ENCODE peak calls at places on chromosomes 3 and 15, in eight cellular contexts. One of them, this sample, is unnamed. For H3K4me1 and H3K36me3, the result is how much of the 10 kb centered on the place peaks cover.

GRCh38 chr3:183449791-183450190 is 21.4 kb upstream of the MCF2L2 start:
- DNase-seq in body of pancreas: no peak
- DNase-seq in gastrocnemius medialis: no peak
- DNase-seq in esophagus muscularis mucosa: no peak
- DNase-seq in mucosa of descending colon: no peak
- DNase-seq in osteoblast: no peak
- DNase-seq in uterus: no peak
- DNase-seq in HCT116: no peak
- DNase-seq in this sample: no peak

GRCh38 chr15:74906193-74906449 is 530 bp downstream of the FAM219B start:
- DNase-seq in body of pancreas: peak
- DNase-seq in gastrocnemius medialis: no peak
- DNase-seq in esophagus muscularis mucosa: no peak
- DNase-seq in mucosa of descending colon: no peak
- DNase-seq in osteoblast: peak
- DNase-seq in uterus: no peak
- DNase-seq in HCT116: no peak
- DNase-seq in this sample: peak

GRCh38 chr15:92638291-92638708 is 17.3 kb downstream of the FAM174B start:
- DNase-seq in body of pancreas: peak
- DNase-seq in gastrocnemius medialis: no peak
- DNase-seq in esophagus muscularis mucosa: no peak
- DNase-seq in mucosa of descending colon: no peak
- DNase-seq in osteoblast: peak
- DNase-seq in uterus: no peak
- DNase-seq in HCT116: no peak
- DNase-seq in this sample: no peak

GRCh38 chr3:123409443-123410148 is 39.3 kb downstream of the ADCY5 start:
- DNase-seq in body of pancreas: peak
- DNase-seq in gastrocnemius medialis: no peak
- DNase-seq in esophagus muscularis mucosa: no peak
- DNase-seq in mucosa of descending colon: peak
- DNase-seq in osteoblast: no peak
- DNase-seq in uterus: no peak
- DNase-seq in HCT116: no peak
- DNase-seq in this sample: no peak

GRCh38 chr3:112351823-112352222 is 18.9 kb downstream of the CD200 start:
- DNase-seq in body of pancreas: no peak
- DNase-seq in gastrocnemius medialis: no peak
- DNase-seq in esophagus muscularis mucosa: no peak
- DNase-seq in mucosa of descending colon: no peak
- DNase-seq in osteoblast: no peak
- DNase-seq in uterus: no peak
- DNase-seq in HCT116: no peak
- DNase-seq in this sample: no peak

GRCh38 chr3:86801921-86802320 is 189.0 kb downstream of the VGLL3 start:
- DNase-seq in body of pancreas: no peak
- DNase-seq in gastrocnemius medialis: no peak
- DNase-seq in esophagus muscularis mucosa: no peak
- DNase-seq in mucosa of descending colon: no peak
- DNase-seq in osteoblast: no peak
- DNase-seq in uterus: no peak
- DNase-seq in HCT116: no peak
- DNase-seq in this sample: no peak

GRCh38 chr3:148147896-148148295 is 549.8 kb upstream of the AGTR1 start:
- DNase-seq in body of pancreas: no peak
- DNase-seq in gastrocnemius medialis: no peak
- DNase-seq in esophagus muscularis mucosa: no peak
- DNase-seq in mucosa of descending colon: no peak
- DNase-seq in osteoblast: no peak
- DNase-seq in uterus: no peak
- DNase-seq in HCT116: no peak
- DNase-seq in this sample: no peak

GRCh38 chr3:178795349-178795748 is 259.1 kb downstream of the KCNMB2 start:
- DNase-seq in body of pancreas: no peak
- DNase-seq in gastrocnemius medialis: no peak
- DNase-seq in esophagus muscularis mucosa: no peak
- DNase-seq in mucosa of descending colon: no peak
- DNase-seq in osteoblast: no peak
- DNase-seq in uterus: no peak
- DNase-seq in HCT116: no peak
- DNase-seq in this sample: no peak

GRCh38 chr15:74631935-74632560 is 16.4 kb downstream of the CLK3 start:
- DNase-seq in body of pancreas: peak
- DNase-seq in gastrocnemius medialis: peak
- DNase-seq in esophagus muscularis mucosa: no peak
- DNase-seq in mucosa of descending colon: peak
- DNase-seq in osteoblast: peak
- DNase-seq in uterus: peak
- DNase-seq in HCT116: no peak
- DNase-seq in this sample: peak

GRCh38 chr3:185439745-185440466 is 58.9 kb downstream of the TMEM41A start:
- DNase-seq in body of pancreas: no peak
- DNase-seq in gastrocnemius medialis: no peak
- DNase-seq in esophagus muscularis mucosa: no peak
- DNase-seq in mucosa of descending colon: no peak
- DNase-seq in osteoblast: no peak
- DNase-seq in uterus: no peak
- DNase-seq in HCT116: no peak
- DNase-seq in this sample: no peak

GRCh38 chr15:77659350-77660321 is 26.9 kb upstream of the LINGO1 start:
- DNase-seq in body of pancreas: peak
- DNase-seq in gastrocnemius medialis: no peak
- DNase-seq in esophagus muscularis mucosa: no peak
- DNase-seq in mucosa of descending colon: peak
- DNase-seq in osteoblast: peak
- DNase-seq in uterus: no peak
- DNase-seq in HCT116: peak
- DNase-seq in this sample: no peak

GRCh38 chr3:135922903-135923250 is 42.7 kb upstream of the PPP2R3A start:
- DNase-seq in body of pancreas: no peak
- DNase-seq in gastrocnemius medialis: no peak
- DNase-seq in esophagus muscularis mucosa: peak
- DNase-seq in mucosa of descending colon: no peak
- DNase-seq in osteoblast: no peak
- DNase-seq in uterus: no peak
- DNase-seq in HCT116: no peak
- DNase-seq in this sample: no peak

GRCh38 chr15:92053727-92054316 is 200.3 kb downstream of the SLCO3A1 start:
- DNase-seq in body of pancreas: no peak
- DNase-seq in gastrocnemius medialis: no peak
- DNase-seq in esophagus muscularis mucosa: no peak
- DNase-seq in mucosa of descending colon: no peak
- DNase-seq in osteoblast: no peak
- DNase-seq in uterus: no peak
- DNase-seq in HCT116: no peak
- DNase-seq in this sample: no peak

GRCh38 chr3:126130081-126130855 is 46.3 kb upstream of the SLC41A3 start:
- DNase-seq in body of pancreas: no peak
- DNase-seq in gastrocnemius medialis: peak
- DNase-seq in esophagus muscularis mucosa: peak
- DNase-seq in mucosa of descending colon: peak
- DNase-seq in osteoblast: peak
- DNase-seq in uterus: peak
- DNase-seq in HCT116: no peak
- DNase-seq in this sample: no peak

GRCh38 chr3:136291302-136291701 is 41.2 kb downstream of the PCCB start:
- DNase-seq in body of pancreas: no peak
- DNase-seq in gastrocnemius medialis: no peak
- DNase-seq in esophagus muscularis mucosa: no peak
- DNase-seq in mucosa of descending colon: no peak
- DNase-seq in osteoblast: no peak
- DNase-seq in uterus: no peak
- DNase-seq in HCT116: no peak
- DNase-seq in this sample: no peak

GRCh38 chr3:112341386-112341785 is 8.4 kb downstream of the CD200 start:
- DNase-seq in body of pancreas: no peak
- DNase-seq in gastrocnemius medialis: no peak
- DNase-seq in esophagus muscularis mucosa: no peak
- DNase-seq in mucosa of descending colon: no peak
- DNase-seq in osteoblast: no peak
- DNase-seq in uterus: no peak
- DNase-seq in HCT116: no peak
- DNase-seq in this sample: no peak

GRCh38 chr3:22713936-22714335 is 489.2 kb upstream of the UBE2E2 start:
- DNase-seq in body of pancreas: peak
- DNase-seq in gastrocnemius medialis: no peak
- DNase-seq in esophagus muscularis mucosa: no peak
- DNase-seq in mucosa of descending colon: no peak
- DNase-seq in osteoblast: no peak
- DNase-seq in uterus: no peak
- DNase-seq in HCT116: no peak
- DNase-seq in this sample: no peak

GRCh38 chr3:192133271-192133670 is 594.1 kb downstream of the FGF12 start:
- DNase-seq in body of pancreas: no peak
- DNase-seq in gastrocnemius medialis: no peak
- DNase-seq in esophagus muscularis mucosa: no peak
- DNase-seq in mucosa of descending colon: no peak
- DNase-seq in osteoblast: peak
- DNase-seq in uterus: no peak
- DNase-seq in HCT116: no peak
- DNase-seq in this sample: no peak

GRCh38 chr3:185823280-185824044 is 1.4 kb downstream of the IGF2BP2 start:
- DNase-seq in body of pancreas: peak
- DNase-seq in gastrocnemius medialis: no peak
- DNase-seq in esophagus muscularis mucosa: no peak
- DNase-seq in mucosa of descending colon: peak
- DNase-seq in osteoblast: peak
- DNase-seq in uterus: peak
- DNase-seq in HCT116: no peak
- DNase-seq in this sample: peak

GRCh38 chr3:128068156-128068620 is 16.0 kb downstream of the SEC61A1 start:
- DNase-seq in body of pancreas: peak
- DNase-seq in gastrocnemius medialis: no peak
- DNase-seq in esophagus muscularis mucosa: peak
- DNase-seq in mucosa of descending colon: no peak
- DNase-seq in osteoblast: peak
- DNase-seq in uterus: no peak
- DNase-seq in HCT116: peak
- DNase-seq in this sample: no peak

GRCh38 chr3:47478022-47478421 is 2.3 kb upstream of the SCAP start:
- DNase-seq in body of pancreas: no peak
- DNase-seq in gastrocnemius medialis: no peak
- DNase-seq in esophagus muscularis mucosa: no peak
- DNase-seq in mucosa of descending colon: no peak
- DNase-seq in osteoblast: peak
- DNase-seq in uterus: no peak
- DNase-seq in HCT116: no peak
- DNase-seq in this sample: no peak

GRCh38 chr3:52250122-52250521 is 4.6 kb downstream of the PPM1M start:
- DNase-seq in body of pancreas: no peak
- DNase-seq in gastrocnemius medialis: no peak
- DNase-seq in esophagus muscularis mucosa: no peak
- DNase-seq in mucosa of descending colon: peak
- DNase-seq in osteoblast: no peak
- DNase-seq in uterus: no peak
- DNase-seq in HCT116: no peak
- DNase-seq in this sample: no peak
- H3K4me1 ChIP-seq in body of pancreas: under half
- H3K4me1 ChIP-seq in gastrocnemius medialis: under half
- H3K4me1 ChIP-seq in esophagus muscularis mucosa: half or more
- H3K4me1 ChIP-seq in mucosa of descending colon: under half
- H3K4me1 ChIP-seq in osteoblast: under half
- H3K4me1 ChIP-seq in uterus: under half
- H3K4me1 ChIP-seq in HCT116: under half
- H3K4me1 ChIP-seq in this sample: under half

GRCh38 chr15:64191971-64192830 is 29.4 kb upstream of the PPIB start:
- DNase-seq in body of pancreas: no peak
- DNase-seq in gastrocnemius medialis: no peak
- DNase-seq in esophagus muscularis mucosa: no peak
- DNase-seq in mucosa of descending colon: no peak
- DNase-seq in osteoblast: no peak
- DNase-seq in uterus: no peak
- DNase-seq in HCT116: no peak
- DNase-seq in this sample: no peak

GRCh38 chr15:64193971-64194370 is 31.1 kb upstream of the PPIB start:
- DNase-seq in body of pancreas: no peak
- DNase-seq in gastrocnemius medialis: no peak
- DNase-seq in esophagus muscularis mucosa: no peak
- DNase-seq in mucosa of descending colon: no peak
- DNase-seq in osteoblast: no peak
- DNase-seq in uterus: no peak
- DNase-seq in HCT116: no peak
- DNase-seq in this sample: no peak

GRCh38 chr15:64197425-64197824 is 34.6 kb upstream of the PPIB start:
- DNase-seq in body of pancreas: no peak
- DNase-seq in gastrocnemius medialis: no peak
- DNase-seq in esophagus muscularis mucosa: no peak
- DNase-seq in mucosa of descending colon: no peak
- DNase-seq in osteoblast: peak
- DNase-seq in uterus: no peak
- DNase-seq in HCT116: no peak
- DNase-seq in this sample: no peak
- TF ChIP-seq CTCF in body of pancreas: no peak
- TF ChIP-seq CTCF in gastrocnemius medialis: no peak
- TF ChIP-seq CTCF in esophagus muscularis mucosa: no peak
- TF ChIP-seq CTCF in mucosa of descending colon: no peak
- TF ChIP-seq CTCF in osteoblast: no peak
- TF ChIP-seq CTCF in uterus: no peak
- TF ChIP-seq CTCF in HCT116: no peak
- TF ChIP-seq CTCF in this sample: no peak

GRCh38 chr3:172296975-172297332 is 151.3 kb downstream of the GHSR start:
- DNase-seq in body of pancreas: no peak
- DNase-seq in gastrocnemius medialis: no peak
- DNase-seq in esophagus muscularis mucosa: no peak
- DNase-seq in mucosa of descending colon: no peak
- DNase-seq in osteoblast: no peak
- DNase-seq in uterus: no peak
- DNase-seq in HCT116: no peak
- DNase-seq in this sample: no peak
- H3K36me3 ChIP-seq in body of pancreas: under half
- H3K36me3 ChIP-seq in gastrocnemius medialis: under half
- H3K36me3 ChIP-seq in esophagus muscularis mucosa: half or more
- H3K36me3 ChIP-seq in mucosa of descending colon: under half
- H3K36me3 ChIP-seq in osteoblast: half or more
- H3K36me3 ChIP-seq in uterus: under half
- H3K36me3 ChIP-seq in HCT116: under half
- H3K36me3 ChIP-seq in this sample: under half

DNA sequence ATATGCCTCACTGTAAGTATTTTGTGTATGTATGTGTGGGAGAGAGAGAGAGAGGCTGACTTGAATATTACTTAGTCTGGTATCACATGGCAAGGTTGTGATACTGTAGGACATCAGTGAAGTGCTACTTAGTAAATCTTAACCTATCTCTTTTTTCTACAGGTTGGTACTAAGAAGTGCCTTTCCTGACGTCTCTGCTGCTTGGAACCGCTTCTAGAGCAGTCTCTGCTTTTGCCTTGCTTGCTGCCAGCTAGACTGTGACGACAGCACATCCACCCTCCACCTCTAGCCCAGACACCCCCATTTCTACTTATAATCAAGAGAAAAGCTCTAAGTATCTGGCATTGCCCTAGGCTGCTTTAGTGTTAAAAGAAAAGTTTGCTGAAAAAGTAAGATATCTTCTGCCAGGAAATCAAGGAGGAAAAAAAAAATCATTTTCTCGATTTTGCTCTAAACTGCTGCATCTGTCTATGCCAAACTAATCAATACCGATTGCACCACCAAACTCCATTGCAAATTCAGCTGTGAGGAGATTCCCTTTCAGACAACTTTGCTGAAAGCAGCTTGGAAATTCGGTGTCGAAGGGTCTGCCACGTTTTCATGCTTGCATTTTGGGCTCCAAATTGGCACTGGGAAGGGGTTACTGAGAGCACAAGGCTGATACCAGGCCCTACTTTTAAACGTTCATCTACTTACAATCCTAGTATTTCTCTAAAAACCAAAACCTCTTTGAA is 30.7 kb downstream of the MBNL1 start:
- DNase-seq in body of pancreas: peak
- DNase-seq in gastrocnemius medialis: peak
- DNase-seq in esophagus muscularis mucosa: no peak
- DNase-seq in mucosa of descending colon: no peak
- DNase-seq in osteoblast: no peak
- DNase-seq in uterus: no peak
- DNase-seq in HCT116: no peak
- DNase-seq in this sample: no peak
- H3K4me1 ChIP-seq in body of pancreas: half or more
- H3K4me1 ChIP-seq in gastrocnemius medialis: half or more
- H3K4me1 ChIP-seq in esophagus muscularis mucosa: half or more
- H3K4me1 ChIP-seq in mucosa of descending colon: half or more
- H3K4me1 ChIP-seq in osteoblast: half or more
- H3K4me1 ChIP-seq in uterus: under half
- H3K4me1 ChIP-seq in HCT116: half or more
- H3K4me1 ChIP-seq in this sample: under half

This sample was measured in lung.